ENCODE peak calls at places on chromosome 11, in five cellular contexts. U is effector CD4-positive, alpha-beta T cell; G is T-helper 2 cell treated with Interferon-gamma antibody and Interleukin-4, amounts not matched to agents 5 μg/mL and 100 μg/mL, for 36 hours; M is astrocyte of the spinal cord; C is Ammon's horn. W is an unnamed sample.

GRCh38 chr11:19947521-19948114 is 212.7 kb downstream of the DBX1 start:
- DNase-seq in G (no peak), C (no peak), M (no peak), U (no peak), W (no peak)

GRCh38 chr11:34819740-34820482 is 96.3 kb downstream of the APIP start:
- DNase-seq in G (no peak), M (no peak), C (no peak), U (no peak), W (no peak)

GRCh38 chr11:76910620-76911414 is 50.1 kb downstream of the ACER3 start:
- DNase-seq in G (no peak), C (no peak), U (no peak), M (no peak), W (no peak)

GRCh38 chr11:70661763-70662501 is 263.6 kb downstream of the CTTN start:
- DNase-seq in U (no peak), C (peak), M (peak), G (no peak), W (no peak)

GRCh38 chr11:78666675-78667129 is 92.0 kb upstream of the NARS2 start:
- DNase-seq in U (no peak), M (no peak), C (peak), G (no peak), W (no peak)

GRCh38 chr11:128633384-128633965 is 46.1 kb upstream of the ETS1 start:
- DNase-seq in C (no peak), M (no peak), G (no peak), U (no peak), W (no peak)

GRCh38 chr11:77182542-77183420 is 54.7 kb downstream of the MYO7A start:
- DNase-seq in M (no peak), G (no peak), U (no peak), C (no peak), W (no peak)

GRCh38 chr11:7672960-7673723 is at the start of gene CYB5R2:
- DNase-seq in G (no peak), M (no peak), U (no peak), C (peak), W (no peak)

GRCh38 chr11:102807921-102808320 is 10.0 kb upstream of the MMP1 start:
- DNase-seq in G (no peak), C (no peak), U (no peak), M (peak), W (no peak)

GRCh38 chr11:45165806-45166603 is 19.6 kb downstream of the PRDM11 start:
- DNase-seq in G (no peak), M (no peak), C (no peak), U (no peak), W (no peak)

GRCh38 chr11:65414776-65415498 is 7.7 kb upstream of the NEAT1 start:
- DNase-seq in M (no peak), C (peak), U (no peak), G (no peak), W (no peak)

GRCh38 chr11:3840870-3841425 is at the start of gene RHOG:
- DNase-seq in M (peak), C (peak), G (peak), U (peak), W (no peak)

GRCh38 chr11:120568572-120569307 is 57.2 kb downstream of the GRIK4 start:
- DNase-seq in U (no peak), C (no peak), G (no peak), M (no peak), W (no peak)

GRCh38 chr11:33207408-33207985 is 46.2 kb upstream of the CSTF3 start:
- DNase-seq in M (peak), G (no peak), U (no peak), C (no peak), W (no peak)

GRCh38 chr11:123143921-123144320 is 51.1 kb downstream of the CLMP start:
- DNase-seq in G (no peak), M (no peak), C (no peak), U (no peak), W (no peak)

GRCh38 chr11:60748821-60749220 is 7.8 kb upstream of the MS4A15 start:
- DNase-seq in M (no peak), C (no peak), U (no peak), G (no peak), W (no peak)

GRCh38 chr11:128686745-128687177 is 7.1 kb upstream of the FLI1 start:
- DNase-seq in U (peak), G (peak), C (peak), M (peak), W (peak)

W was measured in stimulated activated CD4-positive, alpha-beta T cell treated with anti-CD3 and anti-CD28 coated beads, Interleukin-4, amount 100 ng/mL, for 24 hours.